ENCODE peak calls at places on chromosomes 13 and 19, in six cellular contexts. S, I, E, R, Z and P are unnamed samples.

GRCh38 chr13:106573855-106574254 is 5.9 kb upstream of the ARGLU1 start:
- DNase-seq in S (peak), Z (peak), I (peak), R (peak), E (no peak), P (no peak)

GRCh38 chr13:100512422-100512821 is 76.2 kb downstream of the GGACT start:
- DNase-seq in S (peak), I (peak), Z (no peak), R (peak), E (peak), P (no peak)

GRCh38 chr13:76887070-76887563 is 912 bp upstream of the KCTD12 start:
- DNase-seq in I (peak), R (no peak), E (no peak), Z (no peak), S (no peak), P (peak)

GRCh38 chr13:74443623-74444022 is 309.4 kb upstream of the KLF12 start:
- DNase-seq in R (peak), Z (no peak), I (peak), E (peak), S (peak), P (no peak)

GRCh38 chr13:26529441-26529840 is 28.0 kb upstream of the WASF3 start:
- DNase-seq in Z (peak), S (peak), E (peak), R (peak), I (peak), P (no peak)

GRCh38 chr19:16104722-16105121 is 7.0 kb upstream of the RAB8A start:
- DNase-seq in E (no peak), R (no peak), I (no peak), Z (no peak), S (no peak), P (no peak)

GRCh38 chr19:821228-821975 is at the start of gene PLPPR3:
- DNase-seq in I (no peak), R (no peak), E (no peak), S (no peak), Z (no peak), P (no peak)

GRCh38 chr13:113657851-113658741 is at the start of gene ATP4B:
- DNase-seq in R (no peak), E (no peak), S (no peak), I (no peak), Z (peak), P (no peak)

GRCh38 chr13:20553309-20553708 is 13.6 kb upstream of the IFT88 start:
- DNase-seq in S (peak), Z (no peak), E (no peak), I (no peak), R (no peak), P (no peak)

GRCh38 chr13:52804202-52804641 is 44.2 kb downstream of the PCDH8 start:
- DNase-seq in Z (no peak), E (peak), I (peak), R (no peak), S (no peak), P (no peak)

GRCh38 chr13:39364797-39365468 is 238.1 kb downstream of the LHFPL6 start:
- DNase-seq in R (peak), I (peak), E (no peak), S (peak), Z (no peak), P (no peak)

GRCh38 chr13:105033999-105034398 is 1501.5 kb downstream of the EFNB2 start:
- DNase-seq in I (no peak), Z (no peak), S (no peak), R (no peak), E (no peak), P (no peak)

GRCh38 chr13:24274452-24274971 is 34.9 kb upstream of the C1QTNF9 start:
- DNase-seq in R (peak), S (no peak), Z (peak), E (no peak), I (peak), P (peak)

GRCh38 chr13:98273824-98274786 is 97.0 kb upstream of the RNF113B start:
- DNase-seq in R (peak), S (peak), I (no peak), Z (no peak), E (no peak), P (no peak)

GRCh38 chr19:9877775-9878510 is 42.8 kb downstream of the PIN1 start:
- DNase-seq in S (no peak), I (peak), R (peak), E (peak), Z (no peak), P (no peak)

GRCh38 chr13:36764957-36765356 is 54.1 kb upstream of the RFXAP start:
- DNase-seq in R (no peak), S (no peak), I (no peak), E (no peak), Z (no peak), P (no peak)

GRCh38 chr13:102944821-102945220 is 99.0 kb downstream of the ERCC5 start:
- DNase-seq in Z (no peak), R (no peak), E (no peak), I (no peak), S (no peak), P (no peak)

GRCh38 chr13:114087430-114087829 is 45.0 kb downstream of the RASA3 start:
- DNase-seq in S (no peak), R (no peak), Z (peak), E (no peak), I (no peak), P (no peak)

GRCh38 chr19:48646912-48647216 is 877 bp upstream of the CA11 start:
- DNase-seq in E (no peak), S (no peak), I (no peak), R (no peak), Z (no peak), P (no peak)

GRCh38 chr19:55333870-55334269 is 5.8 kb upstream of the KMT5C start:
- DNase-seq in S (no peak), E (no peak), I (no peak), Z (peak), R (no peak), P (no peak)

GRCh38 chr19:13597625-13598024 is 91.3 kb upstream of the CACNA1A start:
- DNase-seq in I (peak), E (peak), S (peak), Z (peak), R (peak), P (no peak)

GRCh38 chr19:3186377-3186688 is 603 bp downstream of the NCLN start:
- DNase-seq in R (no peak), E (no peak), S (no peak), Z (no peak), I (peak), P (no peak)

GRCh38 chr13:84126671-84127171 is 244.4 kb upstream of the SLITRK1 start:
- DNase-seq in Z (no peak), E (peak), S (no peak), R (no peak), I (no peak), P (no peak)

GRCh38 chr13:114044486-114044885 is 70.6 kb upstream of the C13orf46 start:
- DNase-seq in I (peak), Z (no peak), E (no peak), S (peak), R (peak), P (no peak)

GRCh38 chr13:112169941-112170822 is 103.2 kb downstream of the SOX1 start:
- DNase-seq in Z (no peak), I (no peak), S (no peak), E (no peak), R (no peak), P (no peak)

GRCh38 chr19:16945364-16945714 is 56.5 kb downstream of the F2RL3 start:
- DNase-seq in I (no peak), S (no peak), R (no peak), Z (no peak), E (no peak), P (no peak)

GRCh38 chr19:38063921-38064320 is 156.9 kb downstream of the SIPA1L3 start:
- DNase-seq in R (no peak), I (no peak), Z (no peak), S (no peak), E (no peak), P (no peak)

GRCh38 chr13:29785978-29786377 is 64.4 kb downstream of the UBL3 start:
- DNase-seq in E (no peak), S (no peak), R (no peak), I (no peak), Z (no peak), P (no peak)

GRCh38 chr13:29594310-29594709 is 1.2 kb downstream of the SLC7A1 start:
- DNase-seq in I (peak), R (peak), Z (peak), E (peak), S (peak), P (no peak)

GRCh38 chr13:20006206-20006605 is 47.7 kb downstream of the ZMYM2 start:
- DNase-seq in E (peak), S (peak), R (peak), I (no peak), Z (no peak), P (no peak)

GRCh38 chr19:45485301-45486077 is 11.4 kb downstream of the RTN2 start:
- DNase-seq in Z (peak), S (peak), I (peak), E (peak), R (peak), P (peak)

GRCh38 chr19:51977346-51977745 is 9.3 kb downstream of the ZNF350 start:
- DNase-seq in E (no peak), S (no peak), Z (no peak), I (no peak), R (no peak), P (no peak)

GRCh38 chr19:35566738-35567137 is 3.3 kb upstream of the ATP4A start:
- DNase-seq in I (no peak), R (no peak), E (no peak), Z (no peak), S (no peak), P (no peak)

GRCh38 chr19:35569281-35569781 is 5.9 kb upstream of the ATP4A start:
- DNase-seq in S (no peak), Z (peak), R (no peak), E (no peak), I (no peak), P (no peak)

GRCh38 chr19:35571406-35571965 is 8.0 kb upstream of the ATP4A start:
- DNase-seq in Z (no peak), S (no peak), R (no peak), E (no peak), I (no peak), P (no peak)
- TF ChIP-seq CTCF in Z (no peak), S (no peak), R (no peak), E (no peak), I (no peak), P (no peak)

DNA sequence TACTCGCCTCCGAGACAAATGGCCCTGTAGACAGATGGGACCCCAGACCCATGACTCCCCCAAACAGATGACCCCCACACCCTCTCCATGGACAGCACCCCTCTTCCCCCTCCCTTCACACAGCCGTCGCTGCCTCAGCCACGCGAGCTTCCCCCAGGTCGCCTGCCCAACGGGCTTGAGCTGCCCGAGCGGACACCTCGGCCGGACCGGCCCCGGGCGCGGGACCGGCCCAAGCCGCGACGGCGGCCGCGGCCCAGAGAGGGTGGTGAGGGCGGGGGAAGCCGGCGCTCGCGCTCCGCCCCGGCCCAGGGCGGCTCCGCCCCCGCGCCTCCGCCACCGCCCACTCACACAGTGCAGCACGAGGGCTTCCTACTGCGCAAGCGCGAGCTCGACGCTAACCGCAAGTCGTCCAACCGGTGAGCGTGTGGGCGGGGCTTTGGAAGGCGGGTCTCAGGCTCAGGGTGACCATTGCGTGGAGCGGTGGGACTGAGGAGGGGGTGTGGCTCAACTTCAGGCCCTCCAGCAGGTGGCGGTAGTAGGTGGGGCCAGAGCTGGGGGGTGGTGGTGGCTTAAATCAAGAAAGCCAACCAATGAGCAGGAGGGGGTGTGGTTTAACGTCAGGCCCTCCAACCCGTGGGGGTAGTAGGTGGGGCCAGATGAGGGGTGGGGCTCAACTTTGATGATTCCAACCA is 6.2 kb upstream of the SHKBP1 start:
- DNase-seq in S (peak), I (peak), Z (peak), E (peak), R (peak), P (peak)
- H3K4me3 ChIP-seq in S (peak), I (peak), Z (peak), E (peak), R (peak), P (peak)

DNA sequence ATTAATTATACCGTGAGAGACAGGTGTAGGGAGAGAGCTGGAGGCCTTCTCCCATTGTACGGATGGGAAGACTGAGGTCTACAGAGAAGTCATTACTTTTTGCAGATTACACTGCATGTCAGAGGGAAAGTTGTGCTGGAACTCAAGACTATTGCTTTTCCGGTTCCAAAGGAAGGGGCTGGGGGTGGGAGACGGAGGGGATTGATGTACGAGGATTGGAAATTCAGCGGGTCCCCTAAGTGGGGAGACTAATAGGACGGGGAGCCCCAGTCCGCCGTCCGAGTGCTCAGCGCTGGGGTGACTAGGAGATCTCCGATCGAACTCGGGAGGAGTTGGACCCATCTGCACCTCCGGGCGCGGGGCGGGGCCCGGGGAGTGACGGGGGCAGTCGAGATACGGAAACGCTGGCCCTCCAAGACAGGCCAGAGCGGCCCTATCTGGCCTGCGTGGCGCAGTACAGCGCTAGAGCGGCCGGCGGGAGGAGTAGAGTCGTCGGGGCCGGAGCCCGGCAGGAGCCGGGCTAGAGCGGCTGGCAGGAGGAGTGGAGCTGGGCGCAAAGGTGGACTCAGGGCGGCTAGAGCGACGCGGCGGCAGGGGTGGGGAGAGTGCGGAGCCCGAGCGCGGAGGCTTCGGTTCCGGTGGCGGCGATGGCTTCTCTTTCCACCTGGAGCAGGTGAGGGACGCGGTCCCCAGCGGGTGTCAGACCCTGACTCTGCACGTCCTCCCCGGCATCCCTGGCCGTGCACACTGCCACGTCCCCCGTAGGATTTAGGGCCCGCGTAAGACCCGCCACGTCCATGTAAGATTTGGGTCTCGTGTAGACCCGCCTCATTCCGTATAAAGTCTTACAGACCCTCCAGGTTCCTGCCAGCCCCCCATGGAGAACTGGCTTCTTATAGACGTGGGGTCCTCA is 1.1 kb downstream of the ARHGEF1 start:
- DNase-seq in Z (peak), E (peak), S (peak), I (peak), R (peak), P (peak)
- TF ChIP-seq CTCF in Z (no peak), E (no peak), S (no peak), I (peak), R (peak), P (peak)

DNA sequence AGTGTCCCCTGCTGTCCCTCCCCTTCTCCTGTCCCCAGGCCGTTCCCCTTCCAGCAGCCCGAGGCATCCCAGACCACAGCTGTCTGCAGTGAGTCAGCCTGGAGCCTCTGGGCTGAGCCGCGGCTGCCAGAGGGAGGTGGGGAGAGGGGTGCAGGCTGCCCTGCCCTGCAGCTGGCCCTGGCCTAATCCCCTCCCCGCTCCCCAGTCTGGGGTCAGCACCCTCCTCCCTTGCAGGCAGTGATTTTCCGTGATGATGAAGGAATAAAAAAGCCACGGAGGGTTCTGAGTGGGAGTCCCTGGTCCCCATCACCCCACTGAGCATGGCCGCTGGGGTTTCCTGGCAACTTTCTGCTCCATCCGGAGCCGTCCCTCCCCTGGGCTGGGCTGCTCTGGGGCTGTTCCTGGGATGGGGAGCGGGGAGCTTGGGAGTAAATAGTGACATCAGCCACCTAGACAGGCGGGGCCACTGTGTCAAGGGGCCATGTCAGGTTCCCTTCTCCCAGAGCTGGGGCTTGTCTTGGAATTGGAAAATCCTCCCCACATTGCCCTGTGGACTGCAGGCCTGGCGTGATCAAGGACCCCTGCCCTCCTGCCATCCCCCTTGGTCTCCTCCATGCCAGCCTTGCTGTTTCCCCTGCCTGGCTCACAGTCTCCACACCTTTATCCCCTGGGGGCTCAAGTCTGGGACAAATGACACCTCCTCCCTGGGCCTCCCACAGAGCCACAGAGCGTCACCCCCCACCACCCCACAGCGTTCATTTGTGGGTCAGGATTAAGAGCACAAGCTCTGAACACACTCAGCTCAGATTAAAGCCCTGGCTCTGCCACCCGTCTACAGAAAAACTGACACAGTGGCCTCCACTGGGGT is 16.7 kb downstream of the SPC24 start:
- DNase-seq in Z (peak), R (peak), I (peak), E (peak), S (peak), P (no peak)
- H3K4me3 ChIP-seq in Z (no peak), R (no peak), I (no peak), E (peak), S (no peak), P (no peak)

DNA sequence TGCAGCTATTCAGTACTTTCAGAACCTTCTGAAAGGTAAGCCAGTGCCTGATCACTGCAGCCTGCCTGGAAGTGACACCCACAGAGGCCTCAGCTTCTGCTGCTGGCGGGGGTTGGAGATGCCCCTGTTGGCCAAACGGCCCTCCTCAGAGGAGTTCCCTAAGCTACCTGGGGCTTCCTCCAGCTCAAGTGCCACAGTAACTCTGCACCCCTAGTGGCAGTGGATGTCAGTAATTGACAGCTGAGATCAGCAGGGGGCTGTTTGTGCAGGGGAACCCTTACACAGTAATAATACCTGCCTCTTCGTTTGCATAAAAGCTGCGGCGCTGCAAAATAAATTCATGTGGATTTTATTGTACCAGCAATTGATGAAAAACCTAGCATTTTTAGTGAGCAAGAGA is 28.9 kb downstream of the TDRD12 start:
- DNase-seq in E (no peak), Z (no peak), R (no peak), S (no peak), I (no peak), P (peak)
- TF ChIP-seq CTCF in E (peak), Z (no peak), R (no peak), S (peak), I (peak), P (peak)

DNA sequence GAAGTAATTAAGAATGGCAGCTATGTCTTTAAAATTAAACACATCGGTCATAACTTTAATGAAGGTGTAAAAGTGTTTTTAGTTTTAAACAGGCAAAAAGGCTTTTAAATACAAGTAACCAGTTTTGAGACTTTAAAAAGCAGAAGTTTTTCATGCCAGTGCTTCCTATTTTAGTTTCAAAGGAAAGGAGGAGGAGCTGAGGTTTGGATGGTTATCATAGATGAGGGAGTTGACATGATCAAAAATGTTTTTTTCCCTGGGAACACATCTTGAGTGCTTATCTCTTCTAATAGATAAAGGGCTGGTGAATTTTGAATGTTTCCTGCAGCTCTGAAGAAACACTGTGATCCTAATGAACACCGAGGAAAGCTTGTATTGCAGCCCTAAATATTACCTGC is 42.9 kb downstream of the LRCH1 start:
- DNase-seq in S (no peak), E (no peak), I (no peak), R (no peak), Z (no peak), P (no peak)
- H3K4me3 ChIP-seq in S (no peak), E (no peak), I (no peak), R (no peak), Z (no peak), P (no peak)